ENCODE peak calls at places on chromosomes 4 and X, in six cellular contexts. C is uterus, P is tibial artery, Z is OCI-LY7, A is kidney, G is heart left ventricle. M is an unnamed sample.

GRCh38 chr4:170011921-170012628 is 14.1 kb downstream of the MFAP3L start:
- DNase-seq in C (no peak), P (no peak), Z (no peak), A (no peak), G (no peak), M (no peak)

GRCh38 chr4:75555294-75556164 is at the start of gene ODAPH:
- DNase-seq in C (no peak), P (no peak), Z (no peak), A (no peak), G (no peak), M (no peak)

GRCh38 chr4:75243570-75243969 is 270.6 kb downstream of the RCHY1 start:
- DNase-seq in C (peak), P (no peak), Z (no peak), A (no peak), G (no peak), M (no peak)

GRCh38 chr4:95191537-95191936 is 357.2 kb downstream of the UNC5C start:
- DNase-seq in C (no peak), P (no peak), Z (no peak), A (no peak), G (no peak), M (no peak)

GRCh38 chr4:119683518-119683917 is 54.9 kb upstream of the PDE5A start:
- DNase-seq in C (no peak), P (no peak), Z (no peak), A (no peak), G (no peak), M (no peak)

GRCh38 chr4:19727141-19727540 is 524.6 kb upstream of the SLIT2 start:
- DNase-seq in C (no peak), P (no peak), Z (no peak), A (no peak), G (no peak), M (no peak)

GRCh38 chrX:123917069-123917468 is 44.4 kb upstream of the STAG2 start:
- DNase-seq in C (no peak), P (no peak), Z (no peak), A (no peak), G (no peak), M (no peak)

GRCh38 chrX:19343462-19344206 is at the start of gene PDHA1:
- DNase-seq in C (peak), P (peak), Z (peak), A (peak), G (peak), M (peak)

GRCh38 chr4:26076000-26076587 is 162.1 kb downstream of the SMIM20 start:
- DNase-seq in C (no peak), P (no peak), Z (no peak), A (no peak), G (no peak), M (no peak)

GRCh38 chr4:67521506-67521905 is 23.8 kb downstream of the CENPC start:
- DNase-seq in C (no peak), P (no peak), Z (no peak), A (no peak), G (no peak), M (no peak)

GRCh38 chrX:65987856-65988255 is 52.0 kb downstream of the VSIG4 start:
- DNase-seq in C (no peak), P (no peak), Z (no peak), A (no peak), G (no peak), M (no peak)

GRCh38 chr4:3827616-3828492 is 61.7 kb downstream of the ADRA2C start:
- DNase-seq in C (peak), P (peak), Z (no peak), A (peak), G (peak), M (peak)

GRCh38 chrX:94058728-94059382 is 384.8 kb downstream of the FAM133A start:
- DNase-seq in C (no peak), P (no peak), Z (peak), A (no peak), G (no peak), M (no peak)

GRCh38 chr4:145847764-145848163 is 90.9 kb downstream of the ZNF827 start:
- DNase-seq in C (no peak), P (no peak), Z (no peak), A (no peak), G (no peak), M (no peak)

GRCh38 chr4:153465583-153465921 is 608 bp upstream of the TMEM131L start:
- DNase-seq in C (peak), P (peak), Z (peak), A (peak), G (peak), M (peak)

GRCh38 chr4:156347412-156348075 is 393.9 kb upstream of the CTSO start:
- DNase-seq in C (no peak), P (no peak), Z (no peak), A (no peak), G (no peak), M (no peak)

GRCh38 chrX:116317409-116317808 is 119.0 kb upstream of the SLC6A14 start:
- DNase-seq in C (no peak), P (no peak), Z (no peak), A (peak), G (peak), M (no peak)

GRCh38 chrX:97743014-97743413 is 859.3 kb downstream of the RPA4 start:
- DNase-seq in C (no peak), P (no peak), Z (peak), A (no peak), G (no peak), M (no peak)

GRCh38 chr4:89898304-89898716 is 3.7 kb downstream of the MMRN1 start:
- DNase-seq in C (peak), P (no peak), Z (peak), A (no peak), G (no peak), M (no peak)

GRCh38 chr4:105784761-105785160 is 76.2 kb downstream of the GSTCD start:
- DNase-seq in C (no peak), P (no peak), Z (no peak), A (no peak), G (no peak), M (no peak)

GRCh38 chrX:31606796-31607195 is 535.0 kb upstream of the FTHL17 start:
- DNase-seq in C (no peak), P (no peak), Z (no peak), A (no peak), G (no peak), M (no peak)

GRCh38 chr4:164871673-164872072 is 5.3 kb upstream of the APELA start:
- DNase-seq in C (no peak), P (no peak), Z (no peak), A (no peak), G (no peak), M (no peak)

GRCh38 chrX:40244116-40244515 is 146.4 kb upstream of the BCOR start:
- DNase-seq in C (no peak), P (no peak), Z (no peak), A (no peak), G (no peak), M (no peak)

GRCh38 chr4:99834569-99834968 is 17.9 kb downstream of the DAPP1 start:
- DNase-seq in C (no peak), P (no peak), Z (no peak), A (no peak), G (no peak), M (no peak)

GRCh38 chr4:48112017-48112667 is 21.9 kb downstream of the TXK start:
- DNase-seq in C (no peak), P (no peak), Z (no peak), A (no peak), G (no peak), M (no peak)

GRCh38 chr4:82421796-82422560 is 8.3 kb downstream of the HNRNPDL start:
- DNase-seq in C (no peak), P (no peak), Z (no peak), A (no peak), G (no peak), M (no peak)

GRCh38 chrX:30246769-30247489 is at the start of gene MAGEB1:
- DNase-seq in C (no peak), P (no peak), Z (no peak), A (peak), G (no peak), M (no peak)

DNA sequence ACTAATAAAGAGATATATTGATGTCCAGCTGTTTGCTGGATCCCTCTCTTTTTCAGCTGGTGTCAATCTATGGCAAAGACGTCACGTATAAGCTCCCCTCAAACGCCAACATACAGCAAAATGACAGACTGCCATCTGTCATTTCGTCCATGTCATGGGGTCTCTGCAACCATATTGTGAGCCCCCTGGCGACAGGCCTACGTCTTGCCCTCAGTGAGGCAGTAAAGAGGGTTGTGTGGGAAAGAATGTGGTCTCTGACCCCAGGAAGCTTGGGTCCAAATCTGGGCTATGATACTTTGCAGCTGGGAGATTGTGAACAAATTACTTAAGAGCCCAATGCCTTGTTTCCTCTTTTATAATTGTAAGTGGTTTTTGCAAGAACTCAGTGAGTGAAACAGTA is 7.4 kb downstream of the SUPT20HL2 start:
- DNase-seq in C (no peak), P (no peak), Z (peak), A (no peak), G (no peak), M (no peak)
- TF ChIP-seq CTCF in C (no peak), P (no peak), Z (peak), A (no peak), G (no peak), M (no peak)

GRCh38 chrX:134999469-134999868 is 8.7 kb downstream of the SMIM10 start:
- DNase-seq in C (no peak), P (no peak), Z (peak), A (no peak), G (no peak), M (no peak)
- H3K27ac ChIP-seq in C (no peak), P (peak), Z (no peak), A (no peak), G (no peak), M (no peak)

DNA sequence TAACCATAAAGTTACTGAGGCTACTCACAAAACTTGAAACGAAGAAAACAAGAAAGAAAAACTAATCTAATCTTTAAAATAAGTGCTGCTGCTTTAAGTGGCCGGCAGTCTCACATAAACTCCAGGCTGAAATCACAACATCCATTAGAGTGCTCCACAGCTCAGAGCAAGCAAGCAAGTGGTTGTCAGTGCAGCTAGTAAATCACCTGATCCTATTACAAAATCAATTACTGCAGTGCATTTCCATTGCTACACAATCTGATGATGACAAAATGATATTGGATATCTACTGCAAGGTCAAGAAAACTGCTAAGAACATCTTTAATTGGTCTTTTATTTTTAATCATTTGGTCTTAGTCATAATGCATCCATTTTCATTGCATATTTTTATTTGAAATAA is 87.9 kb downstream of the FBXW7 start:
- DNase-seq in C (no peak), P (no peak), Z (no peak), A (no peak), G (no peak), M (no peak)
- H3K4me3 ChIP-seq in C (no peak), P (no peak), Z (no peak), A (no peak), G (no peak), M (no peak)

GRCh38 chr4:40055379-40055872 is 1.2 kb upstream of the N4BP2 start:
- DNase-seq in C (no peak), P (no peak), Z (no peak), A (no peak), G (no peak), M (no peak)
- TF ChIP-seq CTCF in C (no peak), P (no peak), Z (no peak), A (no peak), G (no peak), M (no peak)

GRCh38 chr4:162056947-162057346 is 106.9 kb downstream of the FSTL5 start:
- DNase-seq in C (no peak), P (no peak), Z (no peak), A (no peak), G (peak), M (no peak)
- H3K27ac ChIP-seq in C (no peak), P (no peak), Z (no peak), A (no peak), G (no peak), M (no peak)

DNA sequence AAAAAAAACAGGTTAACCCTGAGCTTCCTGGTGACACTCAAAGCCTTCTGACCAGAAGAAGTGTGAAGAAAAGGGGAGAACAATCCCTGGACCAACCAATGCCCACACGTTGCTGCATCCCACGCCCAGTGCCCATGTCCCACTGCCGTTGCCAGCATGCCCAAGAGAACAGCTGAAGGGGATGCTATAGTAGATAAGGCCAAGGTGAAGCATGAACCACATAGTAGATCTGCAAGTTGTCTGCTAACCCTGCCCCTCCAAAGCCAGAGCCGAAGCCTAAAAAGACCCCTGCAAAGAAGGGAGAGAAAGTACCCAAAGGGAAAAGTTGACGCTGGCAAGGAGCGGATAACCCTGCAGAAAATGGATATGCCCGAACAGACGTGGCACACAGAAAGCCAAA is 11.3 kb upstream of the CD38 start:
- DNase-seq in C (no peak), P (no peak), Z (no peak), A (no peak), G (no peak), M (no peak)
- H3K4me3 ChIP-seq in C (no peak), P (no peak), Z (no peak), A (no peak), G (no peak), M (no peak)

DNA sequence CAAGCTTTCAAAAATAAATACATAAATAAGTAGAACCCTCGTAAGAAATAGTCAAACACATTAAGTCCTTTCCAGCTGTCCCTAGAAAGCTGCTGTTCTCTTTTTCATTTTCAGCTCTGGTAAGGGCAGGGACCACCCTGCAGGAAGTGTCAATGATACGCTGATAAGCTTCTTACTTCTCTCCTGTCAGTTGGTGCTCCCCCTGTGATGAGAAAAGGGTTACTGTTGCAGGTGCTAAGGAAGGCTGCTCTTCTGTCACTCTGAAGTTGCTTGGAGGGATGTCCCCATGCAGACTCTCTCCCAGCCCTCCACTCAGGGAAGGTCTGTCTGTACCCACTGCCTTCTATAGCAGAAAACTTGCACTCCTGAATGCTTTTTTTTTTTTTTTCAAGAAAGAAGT is 1.4 kb downstream of the CXCL3 start:
- DNase-seq in C (no peak), P (no peak), Z (no peak), A (no peak), G (no peak), M (no peak)
- TF ChIP-seq CTCF in C (no peak), P (no peak), Z (no peak), A (no peak), G (no peak), M (no peak)

GRCh38 chr4:147753047-147753446 is 21.2 kb downstream of the ARHGAP10 start:
- DNase-seq in C (no peak), P (no peak), Z (no peak), A (no peak), G (no peak), M (no peak)
- H3K27ac ChIP-seq in C (no peak), P (peak), Z (no peak), A (no peak), G (peak), M (no peak)